ENCODE peak calls at places on chromosomes 2 and 18, in ten cellular contexts. E is nephron progenitor cell; T is putamen; W is sigmoid colon; F is erythroblast; C is mucosa of descending colon; G is CMK; N is AG10803; L is small intestine; V is naive thymus-derived CD8-positive, alpha-beta T cell. O is an unnamed sample.
A peak's percentile ranks its signal among the peaks of the same experiment; 100 is the strongest.

GRCh38 chr2:203361922-203362321 is 33.7 kb downstream of the ABI2 start:
- DNase-seq in E (no peak), T (no peak), W (no peak), F (no peak), C (no peak), G (no peak), N (peak; percentile 2), L (no peak), V (no peak), O (peak; percentile 14)

GRCh38 chr2:209938906-209939305 is 63.5 kb upstream of the RPE start:
- DNase-seq in E (no peak), T (no peak), W (no peak), F (no peak), C (no peak), G (no peak), N (no peak), L (no peak), V (no peak), O (no peak)

GRCh38 chr2:186713664-186714063 is 19.8 kb downstream of the FAM171B start:
- DNase-seq in E (no peak), T (no peak), W (no peak), F (no peak), C (no peak), G (no peak), N (no peak), L (no peak), V (no peak), O (no peak)

GRCh38 chr18:46542545-46542944 is 114.5 kb downstream of the LOXHD1 start:
- DNase-seq in E (peak; percentile 25), T (no peak), W (no peak), F (no peak), C (no peak), G (no peak), N (no peak), L (no peak), V (no peak), O (no peak)

GRCh38 chr2:37846207-37846606 is 78.9 kb upstream of the RMDN2 start:
- DNase-seq in E (no peak), T (no peak), W (no peak), F (no peak), C (no peak), G (no peak), N (no peak), L (no peak), V (no peak), O (no peak)

GRCh38 chr2:218029366-218030360 is 26.9 kb upstream of the TNS1 start:
- DNase-seq in E (no peak), T (no peak), W (peak; percentile 42), F (no peak), C (no peak), G (no peak), N (no peak), L (no peak), V (no peak), O (no peak)

GRCh38 chr2:96691022-96691612 is 48.6 kb downstream of the FER1L5 start:
- DNase-seq in E (no peak), T (no peak), W (peak; percentile 60), F (no peak), C (no peak), G (no peak), N (no peak), L (no peak), V (no peak), O (no peak)

GRCh38 chr2:79972661-79973060 is 331.9 kb downstream of the LRRTM1 start:
- DNase-seq in E (no peak), T (peak; percentile 68), W (no peak), F (no peak), C (no peak), G (no peak), N (no peak), L (no peak), V (no peak), O (no peak)

GRCh38 chr2:220315098-220315785 is 687.8 kb downstream of the SLC4A3 start:
- DNase-seq in E (no peak), T (no peak), W (no peak), F (no peak), C (no peak), G (no peak), N (no peak), L (no peak), V (no peak), O (no peak)

GRCh38 chr18:70041459-70042020 is 93.9 kb upstream of the CD226 start:
- DNase-seq in E (no peak), T (no peak), W (no peak), F (no peak), C (no peak), G (no peak), N (no peak), L (no peak), V (no peak), O (no peak)

GRCh38 chr18:31225668-31226067 is 63.0 kb upstream of the DSC1 start:
- DNase-seq in E (no peak), T (no peak), W (no peak), F (no peak), C (no peak), G (no peak), N (no peak), L (no peak), V (no peak), O (no peak)

GRCh38 chr2:71756280-71756906 is 303.0 kb downstream of the DYSF start:
- DNase-seq in E (no peak), T (no peak), W (no peak), F (no peak), C (no peak), G (no peak), N (peak; percentile 52), L (no peak), V (no peak), O (no peak)

GRCh38 chr18:57923606-57924005 is 120.4 kb upstream of the NEDD4L start:
- DNase-seq in E (no peak), T (no peak), W (no peak), F (peak; percentile 51), C (no peak), G (no peak), N (no peak), L (no peak), V (no peak), O (no peak)

GRCh38 chr2:232668805-232669444 is 28.2 kb upstream of the GIGYF2 start:
- DNase-seq in E (peak; percentile 21), T (peak; percentile 50), W (no peak), F (no peak), C (peak; percentile 4), G (no peak), N (peak; percentile 39), L (no peak), V (no peak), O (peak; percentile 52)

GRCh38 chr2:218879881-218880748 is 537 bp upstream of the WNT10A start:
- DNase-seq in E (peak; percentile 45), T (no peak), W (no peak), F (no peak), C (peak; percentile 62), G (no peak), N (no peak), L (peak; percentile 29), V (peak; percentile 81), O (no peak)

GRCh38 chr2:136129601-136130000 is 11.7 kb upstream of the CXCR4 start:
- DNase-seq in E (no peak), T (no peak), W (no peak), F (no peak), C (no peak), G (no peak), N (no peak), L (peak; percentile 56), V (peak; percentile 60), O (no peak)

GRCh38 chr2:17821535-17822451 is 5.5 kb downstream of the MSGN1 start:
- DNase-seq in E (peak; percentile 32), T (no peak), W (no peak), F (no peak), C (no peak), G (no peak), N (no peak), L (no peak), V (no peak), O (no peak)